ENCODE peak calls at places on chromosomes 7 and 10, in seven cellular contexts. D is IMR-90, K is mesendoderm, F is neuronal stem cell, X is mesenchymal stem cell, I is H1, E is trophoblast cell. L is an unnamed sample.

GRCh38 chr10:10803273-10803672 is 214.4 kb upstream of the CELF2 start:
- DNase-seq in X (no peak), I (no peak), F (no peak), E (no peak), D (no peak), K (no peak), L (no peak)

GRCh38 chr7:148262721-148263229 is 327.8 kb upstream of the C7orf33 start:
- DNase-seq in I (peak), X (peak), D (peak), F (peak), K (peak), E (peak), L (peak)

GRCh38 chr10:28302012-28302667 is 724 bp downstream of the MPP7 start:
- DNase-seq in D (no peak), K (peak), X (peak), F (no peak), I (no peak), E (no peak), L (no peak)

GRCh38 chr7:33590902-33591301 is 314.4 kb upstream of the BMPER start:
- DNase-seq in I (no peak), E (no peak), X (peak), F (no peak), K (no peak), D (peak), L (no peak)

GRCh38 chr10:103021897-103022286 is 103.8 kb downstream of the CNNM2 start:
- DNase-seq in I (no peak), D (peak), X (peak), K (no peak), F (no peak), E (peak), L (no peak)

GRCh38 chr10:52256832-52257691 is 57.0 kb upstream of the DKK1 start:
- DNase-seq in E (no peak), D (peak), I (no peak), K (no peak), X (peak), F (no peak), L (no peak)

GRCh38 chr10:108556176-108556575 is 1367.1 kb downstream of the XPNPEP1 start:
- DNase-seq in K (no peak), F (no peak), I (no peak), X (no peak), E (no peak), D (no peak), L (no peak)

GRCh38 chr7:140284062-140284461 is 107.3 kb upstream of the KDM7A start:
- DNase-seq in D (no peak), I (no peak), E (peak), K (no peak), F (no peak), X (no peak), L (no peak)

GRCh38 chr7:133518718-133519117 is 265.8 kb downstream of the EXOC4 start:
- DNase-seq in D (no peak), K (no peak), I (no peak), X (no peak), F (no peak), E (no peak), L (no peak)

GRCh38 chr10:102523250-102524029 is 19.7 kb downstream of the SUFU start:
- DNase-seq in D (peak), E (no peak), X (peak), K (no peak), F (no peak), I (no peak), L (no peak)

GRCh38 chr10:111076682-111077661 is at the start of gene ADRA2A:
- DNase-seq in D (peak), K (peak), I (peak), F (peak), E (peak), X (peak), L (peak)

GRCh38 chr10:21496285-21497176 is 29.0 kb downstream of the SKIDA1 start:
- DNase-seq in E (peak), I (peak), X (peak), K (peak), F (no peak), D (peak), L (peak)

GRCh38 chr7:92956575-92956974 is 120.2 kb upstream of the CDK6 start:
- DNase-seq in K (no peak), I (no peak), F (no peak), E (no peak), D (no peak), X (no peak), L (no peak)

GRCh38 chr10:110803830-110804338 is 67.8 kb upstream of the PDCD4 start:
- DNase-seq in X (peak), I (peak), F (peak), D (peak), E (peak), K (peak), L (peak)

GRCh38 chr7:139358541-139359365 is 941 bp upstream of the LUC7L2 start:
- DNase-seq in F (no peak), D (peak), I (no peak), X (peak), K (peak), E (peak), L (no peak)

GRCh38 chr10:92411406-92411805 is 120.4 kb downstream of the MARCHF5 start:
- DNase-seq in X (no peak), E (peak), I (no peak), F (no peak), D (no peak), K (no peak), L (no peak)

GRCh38 chr10:44828515-44829142 is 82.5 kb upstream of the TMEM72 start:
- DNase-seq in K (no peak), D (peak), F (no peak), E (no peak), X (no peak), I (no peak), L (no peak)

GRCh38 chr7:117863618-117864017 is 9.6 kb downstream of the CTTNBP2 start:
- DNase-seq in K (no peak), X (no peak), D (peak), E (no peak), I (no peak), F (no peak), L (no peak)

GRCh38 chr7:101395376-101395775 is 32.7 kb downstream of the COL26A1 start:
- DNase-seq in E (no peak), I (no peak), D (no peak), F (no peak), K (no peak), X (no peak), L (no peak)

GRCh38 chr10:69327463-69328345 is 49.4 kb downstream of the HK1 start:
- DNase-seq in F (no peak), X (peak), K (no peak), E (peak), D (peak), I (no peak), L (no peak)

GRCh38 chr10:46299267-46299530 is 12.4 kb downstream of the ANTXRL start:
- DNase-seq in E (no peak), K (no peak), X (no peak), F (no peak), D (no peak), I (no peak), L (no peak)

GRCh38 chr10:81708946-81709345 is 166.0 kb upstream of the NRG3 start:
- DNase-seq in F (no peak), K (no peak), X (no peak), D (no peak), I (no peak), E (no peak), L (no peak)

GRCh38 chr7:102004229-102004628 is 186.8 kb downstream of the CUX1 start:
- DNase-seq in I (no peak), F (no peak), X (no peak), E (no peak), D (peak), K (no peak), L (no peak)

GRCh38 chr10:114879541-114880158 is 58.1 kb downstream of the FHIP2A start:
- DNase-seq in I (peak), E (peak), D (peak), K (peak), F (peak), X (peak), L (peak)

GRCh38 chr10:34885901-34886300 is 70.8 kb upstream of the PARD3 start:
- DNase-seq in E (no peak), D (no peak), F (no peak), I (no peak), X (no peak), K (peak), L (no peak)

GRCh38 chr7:12712236-12712635 is 24.8 kb downstream of the ARL4A start:
- DNase-seq in D (no peak), E (peak), K (no peak), F (no peak), X (no peak), I (no peak), L (no peak)

GRCh38 chr7:116772926-116773749 is 89.2 kb upstream of the CAPZA2 start:
- DNase-seq in E (no peak), D (no peak), X (no peak), F (no peak), K (no peak), I (no peak), L (no peak)

GRCh38 chr7:146937836-146938235 is 821.2 kb downstream of the CNTNAP2 start:
- DNase-seq in X (no peak), F (no peak), D (no peak), E (no peak), K (no peak), I (no peak), L (no peak)

GRCh38 chr10:48599830-48600134 is 5.1 kb downstream of the ARHGAP22 start:
- DNase-seq in F (no peak), I (no peak), K (no peak), D (no peak), X (no peak), E (no peak), L (no peak)

GRCh38 chr7:18939771-18940576 is 177.5 kb downstream of the TWIST1 start:
- DNase-seq in D (no peak), K (no peak), F (no peak), I (no peak), X (peak), E (no peak), L (no peak)

GRCh38 chr10:124138195-124138882 is 44.9 kb upstream of the CHST15 start:
- DNase-seq in X (peak), F (no peak), I (no peak), K (no peak), E (no peak), D (no peak), L (no peak)

DNA sequence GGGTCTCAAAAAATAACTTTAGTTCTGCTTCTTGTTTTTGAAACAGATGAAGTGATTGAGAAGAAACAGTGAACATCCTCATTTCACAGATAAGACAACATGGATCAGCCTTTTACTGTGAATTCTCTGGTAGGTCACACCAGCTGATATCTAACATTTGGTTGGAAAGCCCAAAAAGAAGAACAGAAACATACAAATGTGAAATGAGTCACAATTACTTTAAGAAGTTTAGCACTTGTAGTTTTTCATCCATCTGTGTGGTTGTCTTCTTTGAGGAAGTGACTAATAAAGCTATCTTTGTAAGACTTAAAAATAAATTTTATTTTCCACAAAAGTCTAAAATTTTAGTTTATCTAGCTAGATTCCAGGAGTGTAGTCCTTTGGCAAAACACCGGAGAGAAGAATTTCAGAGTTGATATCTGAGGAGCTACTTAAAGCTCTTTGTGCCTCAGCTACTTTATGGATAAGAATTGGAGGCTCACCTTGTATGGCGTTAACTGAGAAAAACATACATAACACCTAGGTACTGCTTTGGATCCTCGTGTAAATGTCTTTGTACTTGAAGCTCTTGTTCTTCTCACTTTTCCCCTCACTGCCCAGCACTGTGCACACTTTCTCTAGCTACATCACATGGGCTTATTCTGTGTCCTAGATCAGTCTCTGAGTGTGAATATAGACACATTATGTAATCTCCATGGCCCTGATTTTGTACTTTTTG is 21.7 kb downstream of the STAMBPL1 start:
- DNase-seq in I (no peak), X (peak), E (peak), D (peak), F (no peak), K (no peak), L (no peak)
- H3K9ac ChIP-seq in I (no peak), X (peak), E (no peak), D (no peak), F (no peak), K (no peak), L (no peak)

DNA sequence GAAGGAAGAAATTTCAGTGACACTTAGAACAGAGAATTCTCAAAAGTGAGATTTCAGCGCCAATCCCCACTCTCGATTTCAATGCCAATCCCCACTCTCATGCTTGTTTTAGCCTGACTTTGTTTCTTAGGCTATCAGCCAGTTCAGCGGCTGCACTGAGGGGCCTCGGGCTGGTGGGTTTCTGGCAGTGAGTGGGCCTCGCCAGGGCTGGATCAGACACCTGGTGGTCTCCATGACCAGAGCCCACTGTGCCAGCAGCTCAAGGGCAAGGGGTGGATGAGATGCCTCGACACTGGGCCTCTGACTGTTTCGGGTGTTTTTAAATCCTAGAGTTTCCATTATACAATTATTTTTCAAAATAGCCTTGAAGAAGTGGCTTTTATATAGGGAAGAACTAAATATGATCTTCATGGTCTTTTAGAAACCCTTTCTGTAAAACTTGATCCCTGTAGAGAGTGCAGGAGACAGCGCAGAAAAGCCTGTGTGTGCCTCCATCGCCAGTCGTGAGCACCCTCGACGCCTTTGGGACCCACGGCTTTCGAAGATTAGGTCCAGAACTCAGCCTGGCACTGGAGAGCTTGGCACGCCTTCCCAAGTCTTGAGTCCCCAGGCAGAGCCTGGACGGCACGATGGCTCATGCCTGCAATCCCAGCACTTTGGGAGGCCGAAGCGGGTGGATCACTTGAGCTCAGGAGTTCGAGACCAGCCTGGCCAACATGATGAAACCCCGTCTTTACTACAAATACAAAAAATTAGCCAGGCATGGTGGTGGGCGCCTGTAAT is 76.2 kb downstream of the INPP5A start:
- DNase-seq in I (no peak), D (no peak), K (no peak), E (no peak), F (no peak), X (no peak), L (no peak)
- H2BK120ac ChIP-seq in I (no peak), D (no peak), K (no peak), E (no peak), F (no peak), X (no peak), L (no peak)

GRCh38 chr7:129887865-129888264 is 64.9 kb downstream of the UBE2H start:
- DNase-seq in F (no peak), D (no peak), X (no peak), E (no peak), K (no peak), I (no peak), L (no peak)

GRCh38 chr7:129889133-129889854 is 63.5 kb downstream of the UBE2H start:
- DNase-seq in X (peak), D (peak), E (no peak), F (no peak), I (no peak), K (no peak), L (no peak)

GRCh38 chr7:129884495-129884894 is 68.3 kb downstream of the UBE2H start:
- DNase-seq in I (no peak), F (no peak), X (no peak), D (no peak), K (no peak), E (no peak), L (no peak)

GRCh38 chr7:129886184-129886817 is 66.5 kb downstream of the UBE2H start:
- DNase-seq in K (no peak), X (no peak), E (no peak), I (no peak), F (no peak), D (no peak), L (no peak)

DNA sequence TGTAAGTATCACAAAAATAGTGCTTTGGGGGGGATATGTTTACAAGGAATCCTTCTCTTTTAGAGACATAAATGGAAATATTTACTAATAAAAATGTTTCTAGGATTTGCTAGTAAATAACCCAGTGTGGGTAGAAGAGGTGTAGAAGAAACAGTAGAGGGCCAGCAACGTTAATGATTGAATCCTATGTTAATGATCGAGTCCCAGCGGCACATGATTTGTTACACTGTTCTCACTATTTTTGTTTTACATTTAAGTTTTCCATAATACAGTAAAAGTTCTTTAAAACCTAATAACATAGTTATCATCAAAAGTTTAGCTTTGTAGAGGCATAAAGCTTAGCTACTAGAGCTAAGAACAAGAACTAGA is 66.0 kb downstream of the UBE2H start:
- DNase-seq in D (no peak), I (no peak), X (no peak), K (no peak), E (no peak), F (no peak), L (no peak)
- H3K18ac ChIP-seq in D (no peak), I (no peak), X (no peak), K (no peak), E (no peak), F (no peak), L (no peak)

GRCh38 chr7:143410523-143411004 is 1.9 kb upstream of the EPHA1 start:
- DNase-seq in X (no peak), F (no peak), I (no peak), K (peak), D (peak), E (no peak), L (peak)
- H3K9ac ChIP-seq in X (peak), F (no peak), I (no peak), K (no peak), D (no peak), E (no peak), L (no peak)

GRCh38 chr7:108331971-108332370 is 124.3 kb downstream of the NRCAM start:
- DNase-seq in I (no peak), X (no peak), E (no peak), D (no peak), F (no peak), K (no peak), L (no peak)

GRCh38 chr7:108330237-108330636 is 126.0 kb downstream of the NRCAM start:
- DNase-seq in F (no peak), X (no peak), K (no peak), D (no peak), E (no peak), I (no peak), L (no peak)

GRCh38 chr7:108327353-108327752 is 128.9 kb downstream of the NRCAM start:
- DNase-seq in E (no peak), K (no peak), I (no peak), F (no peak), D (no peak), X (no peak), L (no peak)

GRCh38 chr7:108328174-108328651 is 128.0 kb downstream of the NRCAM start:
- DNase-seq in F (peak), E (no peak), X (no peak), K (no peak), I (no peak), D (no peak), L (peak)

GRCh38 chr7:108329514-108329913 is 126.7 kb downstream of the NRCAM start:
- DNase-seq in I (no peak), F (peak), X (no peak), D (no peak), K (no peak), E (no peak), L (no peak)
- H2BK120ac ChIP-seq in I (no peak), F (no peak), X (no peak), D (no peak), K (no peak), E (no peak), L (no peak)

GRCh38 chr7:134528749-134529148 is 1.4 kb downstream of the AKR1B10 start:
- DNase-seq in D (no peak), X (no peak), I (no peak), F (no peak), E (no peak), K (no peak), L (no peak)
- H3K18ac ChIP-seq in D (no peak), X (no peak), I (no peak), F (no peak), E (no peak), K (no peak), L (no peak)

DNA sequence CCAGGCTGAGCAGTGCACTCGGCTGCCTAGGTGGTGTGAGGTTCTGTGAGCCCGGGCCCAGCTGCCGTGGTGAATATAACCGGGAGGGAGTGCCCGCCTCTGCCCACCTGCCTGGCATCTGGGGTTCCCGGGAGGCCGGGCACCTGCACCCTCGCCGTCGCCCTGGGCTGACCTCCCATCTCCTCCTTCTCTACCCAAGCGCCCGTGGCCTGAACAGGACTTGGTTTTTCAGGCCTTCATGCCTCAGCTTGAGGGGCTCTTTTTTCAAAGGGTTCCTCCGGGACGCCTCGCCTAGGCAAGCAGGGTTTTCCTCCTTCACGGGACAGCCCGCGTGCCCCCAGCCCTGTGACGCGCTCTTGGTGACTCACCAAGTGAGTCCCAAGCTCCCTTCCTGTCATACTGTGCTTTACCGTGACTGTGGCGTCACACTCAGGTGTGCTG is 9.9 kb downstream of the INPP5A start:
- DNase-seq in X (no peak), D (no peak), I (no peak), K (no peak), E (peak), F (no peak), L (no peak)
- H3K9ac ChIP-seq in X (no peak), D (no peak), I (no peak), K (no peak), E (no peak), F (no peak), L (no peak)

L was measured in H9.